ENCODE peak calls at places on chromosomes 13 and 19, in four cellular contexts. One of them, this sample, is unnamed.

GRCh38 chr13:95023405-95023804 is 277.8 kb downstream of the ABCC4 start:
- DNase-seq in fibroblast of the aortic adventitia: no peak
- DNase-seq in hypothalamus: no peak
- DNase-seq in glutamatergic neuron: no peak
- DNase-seq in this sample: no peak

GRCh38 chr19:55257461-55258411 is 1.1 kb downstream of the PPP6R1 start:
- DNase-seq in fibroblast of the aortic adventitia: peak
- DNase-seq in glutamatergic neuron: peak
- DNase-seq in hypothalamus: no peak
- DNase-seq in this sample: no peak

GRCh38 chr13:38582133-38582532 is 104.7 kb upstream of the FREM2 start:
- DNase-seq in fibroblast of the aortic adventitia: peak
- DNase-seq in hypothalamus: no peak
- DNase-seq in glutamatergic neuron: no peak
- DNase-seq in this sample: no peak

GRCh38 chr13:99958402-99959126 is 13.0 kb downstream of the ZIC5 start:
- DNase-seq in glutamatergic neuron: no peak
- DNase-seq in fibroblast of the aortic adventitia: no peak
- DNase-seq in hypothalamus: no peak
- DNase-seq in this sample: no peak

GRCh38 chr19:39917561-39918182 is 16.8 kb downstream of the FCGBP start:
- DNase-seq in glutamatergic neuron: no peak
- DNase-seq in hypothalamus: no peak
- DNase-seq in fibroblast of the aortic adventitia: no peak
- DNase-seq in this sample: no peak

GRCh38 chr19:46618670-46619231 is 6.1 kb downstream of the PTGIR start:
- DNase-seq in glutamatergic neuron: no peak
- DNase-seq in fibroblast of the aortic adventitia: peak
- DNase-seq in hypothalamus: no peak
- DNase-seq in this sample: no peak

GRCh38 chr19:54473071-54473941 is at the start of gene CDC42EP5:
- DNase-seq in glutamatergic neuron: no peak
- DNase-seq in fibroblast of the aortic adventitia: peak
- DNase-seq in hypothalamus: no peak
- DNase-seq in this sample: no peak

GRCh38 chr13:60617863-60618733 is 221.1 kb downstream of the TDRD3 start:
- DNase-seq in glutamatergic neuron: no peak
- DNase-seq in fibroblast of the aortic adventitia: peak
- DNase-seq in hypothalamus: no peak
- DNase-seq in this sample: peak

GRCh38 chr13:36807616-36808015 is 11.4 kb upstream of the RFXAP start:
- DNase-seq in fibroblast of the aortic adventitia: no peak
- DNase-seq in glutamatergic neuron: no peak
- DNase-seq in hypothalamus: no peak
- DNase-seq in this sample: no peak

GRCh38 chr19:47273313-47274070 is 1.2 kb upstream of the INAFM1 start:
- DNase-seq in glutamatergic neuron: peak
- DNase-seq in hypothalamus: peak
- DNase-seq in fibroblast of the aortic adventitia: peak
- DNase-seq in this sample: no peak

GRCh38 chr19:19113040-19113541 is 25.2 kb downstream of the TMEM161A start:
- DNase-seq in glutamatergic neuron: peak
- DNase-seq in hypothalamus: no peak
- DNase-seq in fibroblast of the aortic adventitia: peak
- DNase-seq in this sample: no peak

GRCh38 chr13:35648109-35648508 is 171.6 kb upstream of the MAB21L1 start:
- DNase-seq in glutamatergic neuron: no peak
- DNase-seq in hypothalamus: no peak
- DNase-seq in fibroblast of the aortic adventitia: peak
- DNase-seq in this sample: no peak

GRCh38 chr19:41886761-41887710 is 4.1 kb downstream of the ARHGEF1 start:
- DNase-seq in hypothalamus: no peak
- DNase-seq in fibroblast of the aortic adventitia: no peak
- DNase-seq in glutamatergic neuron: no peak
- DNase-seq in this sample: no peak

GRCh38 chr13:76472916-76473315 is 413.3 kb downstream of the KCTD12 start:
- DNase-seq in fibroblast of the aortic adventitia: no peak
- DNase-seq in hypothalamus: no peak
- DNase-seq in glutamatergic neuron: no peak
- DNase-seq in this sample: no peak

GRCh38 chr13:35347679-35348205 is 128.7 kb downstream of the MAB21L1 start:
- DNase-seq in glutamatergic neuron: peak
- DNase-seq in hypothalamus: no peak
- DNase-seq in fibroblast of the aortic adventitia: no peak
- DNase-seq in this sample: no peak

GRCh38 chr13:51912091-51912490 is 50.3 kb downstream of the CCDC70 start:
- DNase-seq in fibroblast of the aortic adventitia: no peak
- DNase-seq in glutamatergic neuron: no peak
- DNase-seq in hypothalamus: no peak
- DNase-seq in this sample: no peak

GRCh38 chr13:36850790-36851438 is 31.9 kb downstream of the RFXAP start:
- DNase-seq in fibroblast of the aortic adventitia: no peak
- DNase-seq in glutamatergic neuron: peak
- DNase-seq in hypothalamus: no peak
- DNase-seq in this sample: no peak

GRCh38 chr13:98761126-98761978 is 8.9 kb upstream of the SLC15A1 start:
- DNase-seq in glutamatergic neuron: no peak
- DNase-seq in fibroblast of the aortic adventitia: peak
- DNase-seq in hypothalamus: no peak
- DNase-seq in this sample: no peak

GRCh38 chr13:93199856-93200255 is 26.8 kb upstream of the GPC6 start:
- DNase-seq in glutamatergic neuron: no peak
- DNase-seq in hypothalamus: no peak
- DNase-seq in fibroblast of the aortic adventitia: no peak
- DNase-seq in this sample: no peak

GRCh38 chr13:42466123-42466522 is 107.8 kb upstream of the TNFSF11 start:
- DNase-seq in fibroblast of the aortic adventitia: no peak
- DNase-seq in hypothalamus: no peak
- DNase-seq in glutamatergic neuron: no peak
- DNase-seq in this sample: no peak

GRCh38 chr19:10655457-10656312 is 1.5 kb downstream of the ILF3 start:
- DNase-seq in hypothalamus: no peak
- DNase-seq in fibroblast of the aortic adventitia: peak
- DNase-seq in glutamatergic neuron: peak
- DNase-seq in this sample: no peak

GRCh38 chr13:23789576-23790346 is 99.4 kb downstream of the MIPEP start:
- DNase-seq in hypothalamus: no peak
- DNase-seq in glutamatergic neuron: no peak
- DNase-seq in fibroblast of the aortic adventitia: peak
- DNase-seq in this sample: no peak

GRCh38 chr19:24073807-24074206 is 13.2 kb upstream of the ZNF254 start:
- DNase-seq in fibroblast of the aortic adventitia: no peak
- DNase-seq in hypothalamus: no peak
- DNase-seq in glutamatergic neuron: no peak
- DNase-seq in this sample: no peak

GRCh38 chr13:27132538-27132937 is 39.1 kb downstream of the USP12 start:
- DNase-seq in hypothalamus: no peak
- DNase-seq in fibroblast of the aortic adventitia: no peak
- DNase-seq in glutamatergic neuron: no peak
- DNase-seq in this sample: no peak

GRCh38 chr19:49056101-49056901 is 1.2 kb downstream of the CGB7 start:
- DNase-seq in hypothalamus: no peak
- DNase-seq in glutamatergic neuron: peak
- DNase-seq in fibroblast of the aortic adventitia: peak
- DNase-seq in this sample: no peak

GRCh38 chr19:55082023-55082851 is 6.6 kb downstream of the EPS8L1 start:
- DNase-seq in hypothalamus: no peak
- DNase-seq in glutamatergic neuron: peak
- DNase-seq in fibroblast of the aortic adventitia: peak
- DNase-seq in this sample: no peak

GRCh38 chr19:43618921-43619261 is 538 bp downstream of the ZNF428 start:
- DNase-seq in fibroblast of the aortic adventitia: peak
- DNase-seq in glutamatergic neuron: peak
- DNase-seq in hypothalamus: no peak
- DNase-seq in this sample: no peak

GRCh38 chr19:46704379-46705076 is 12.4 kb downstream of the PRKD2 start:
- DNase-seq in hypothalamus: no peak
- DNase-seq in fibroblast of the aortic adventitia: peak
- DNase-seq in glutamatergic neuron: peak
- DNase-seq in this sample: no peak

GRCh38 chr13:99628442-99628841 is 127.2 kb downstream of the TM9SF2 start:
- DNase-seq in hypothalamus: no peak
- DNase-seq in glutamatergic neuron: no peak
- DNase-seq in fibroblast of the aortic adventitia: no peak
- DNase-seq in this sample: no peak

GRCh38 chr19:13401388-13401787 is 104.9 kb downstream of the CACNA1A start:
- DNase-seq in glutamatergic neuron: no peak
- DNase-seq in hypothalamus: no peak
- DNase-seq in fibroblast of the aortic adventitia: peak
- DNase-seq in this sample: peak

GRCh38 chr13:104869501-104869900 is 1666.0 kb downstream of the EFNB2 start:
- DNase-seq in fibroblast of the aortic adventitia: no peak
- DNase-seq in hypothalamus: no peak
- DNase-seq in glutamatergic neuron: no peak
- DNase-seq in this sample: no peak

GRCh38 chr19:34982275-34982674 is 17.8 kb upstream of the GRAMD1A start:
- DNase-seq in fibroblast of the aortic adventitia: no peak
- DNase-seq in glutamatergic neuron: no peak
- DNase-seq in hypothalamus: no peak
- DNase-seq in this sample: no peak

GRCh38 chr19:33674575-33675367 is 53.0 kb downstream of the CHST8 start:
- DNase-seq in hypothalamus: no peak
- DNase-seq in fibroblast of the aortic adventitia: no peak
- DNase-seq in glutamatergic neuron: peak
- DNase-seq in this sample: no peak

GRCh38 chr19:48558018-48558684 is 6.2 kb downstream of the SULT2B1 start:
- DNase-seq in glutamatergic neuron: no peak
- DNase-seq in fibroblast of the aortic adventitia: peak
- DNase-seq in hypothalamus: no peak
- DNase-seq in this sample: no peak

GRCh38 chr19:1566392-1567115 is 1.6 kb downstream of the MEX3D start:
- DNase-seq in hypothalamus: peak
- DNase-seq in glutamatergic neuron: peak
- DNase-seq in fibroblast of the aortic adventitia: peak
- DNase-seq in this sample: no peak

GRCh38 chr13:71339736-71340135 is 527.3 kb downstream of the DACH1 start:
- DNase-seq in fibroblast of the aortic adventitia: no peak
- DNase-seq in glutamatergic neuron: no peak
- DNase-seq in hypothalamus: no peak
- DNase-seq in this sample: no peak

GRCh38 chr19:10554760-10555612 is 10.8 kb downstream of the KRI1 start:
- DNase-seq in fibroblast of the aortic adventitia: no peak
- DNase-seq in hypothalamus: no peak
- DNase-seq in glutamatergic neuron: no peak
- DNase-seq in this sample: no peak